ENCODE peak calls at places on chromosome 18, in five cellular contexts. One of them, this sample, is unnamed.

GRCh38 chr18:364221-364620 is 96.4 kb upstream of the THOC1 start:
- DNase-seq in GM23338: no peak
- DNase-seq in NCI-H446: no peak
- DNase-seq in T-helper 1 cell: no peak
- DNase-seq in bronchial epithelial cell: no peak
- DNase-seq in this sample: no peak

GRCh38 chr18:25517881-25518715 is 166.1 kb upstream of the ZNF521 start:
- DNase-seq in T-helper 1 cell: no peak
- DNase-seq in GM23338: no peak
- DNase-seq in bronchial epithelial cell: no peak
- DNase-seq in NCI-H446: no peak
- DNase-seq in this sample: no peak

GRCh38 chr18:69531973-69532372 is 131.3 kb downstream of the DOK6 start:
- DNase-seq in GM23338: no peak
- DNase-seq in bronchial epithelial cell: no peak
- DNase-seq in T-helper 1 cell: no peak
- DNase-seq in NCI-H446: no peak
- DNase-seq in this sample: no peak

GRCh38 chr18:2906522-2907458 is 60.0 kb downstream of the EMILIN2 start:
- DNase-seq in GM23338: peak
- DNase-seq in NCI-H446: no peak
- DNase-seq in bronchial epithelial cell: no peak
- DNase-seq in T-helper 1 cell: peak
- DNase-seq in this sample: peak

GRCh38 chr18:2529154-2529553 is 42.2 kb downstream of the METTL4 start:
- DNase-seq in T-helper 1 cell: no peak
- DNase-seq in NCI-H446: no peak
- DNase-seq in GM23338: peak
- DNase-seq in bronchial epithelial cell: no peak
- DNase-seq in this sample: no peak

GRCh38 chr18:23053756-23054457 is 81.4 kb upstream of the CABLES1 start:
- DNase-seq in GM23338: peak
- DNase-seq in NCI-H446: no peak
- DNase-seq in T-helper 1 cell: no peak
- DNase-seq in bronchial epithelial cell: no peak
- DNase-seq in this sample: no peak

GRCh38 chr18:46073474-46074331 is 1.6 kb upstream of the PSTPIP2 start:
- DNase-seq in T-helper 1 cell: peak
- DNase-seq in GM23338: peak
- DNase-seq in bronchial epithelial cell: peak
- DNase-seq in NCI-H446: peak
- DNase-seq in this sample: peak

GRCh38 chr18:48165104-48165866 is 234.8 kb upstream of the SMAD2 start:
- DNase-seq in bronchial epithelial cell: no peak
- DNase-seq in GM23338: no peak
- DNase-seq in NCI-H446: no peak
- DNase-seq in T-helper 1 cell: no peak
- DNase-seq in this sample: no peak

GRCh38 chr18:9333441-9334350 is 877 bp upstream of the TWSG1 start:
- DNase-seq in bronchial epithelial cell: peak
- DNase-seq in GM23338: peak
- DNase-seq in T-helper 1 cell: no peak
- DNase-seq in NCI-H446: no peak
- DNase-seq in this sample: no peak

GRCh38 chr18:63366991-63367240 is at the start of gene KDSR:
- DNase-seq in bronchial epithelial cell: no peak
- DNase-seq in T-helper 1 cell: no peak
- DNase-seq in GM23338: no peak
- DNase-seq in NCI-H446: no peak
- DNase-seq in this sample: no peak

GRCh38 chr18:77095356-77096030 is 37.1 kb downstream of the MBP start:
- DNase-seq in bronchial epithelial cell: no peak
- DNase-seq in NCI-H446: no peak
- DNase-seq in T-helper 1 cell: no peak
- DNase-seq in GM23338: no peak
- DNase-seq in this sample: no peak

GRCh38 chr18:75211721-75212625 is 1.4 kb downstream of the TSHZ1 start:
- DNase-seq in NCI-H446: no peak
- DNase-seq in T-helper 1 cell: peak
- DNase-seq in bronchial epithelial cell: no peak
- DNase-seq in GM23338: peak
- DNase-seq in this sample: no peak

GRCh38 chr18:36628435-36629094 is 200.2 kb downstream of the TPGS2 start:
- DNase-seq in bronchial epithelial cell: peak
- DNase-seq in T-helper 1 cell: no peak
- DNase-seq in NCI-H446: no peak
- DNase-seq in GM23338: no peak
- DNase-seq in this sample: no peak

GRCh38 chr18:70036771-70037452 is 89.2 kb upstream of the CD226 start:
- DNase-seq in GM23338: no peak
- DNase-seq in T-helper 1 cell: no peak
- DNase-seq in NCI-H446: no peak
- DNase-seq in bronchial epithelial cell: no peak
- DNase-seq in this sample: no peak

GRCh38 chr18:7711495-7711894 is 144.4 kb downstream of the PTPRM start:
- DNase-seq in GM23338: no peak
- DNase-seq in bronchial epithelial cell: no peak
- DNase-seq in NCI-H446: no peak
- DNase-seq in T-helper 1 cell: no peak
- DNase-seq in this sample: no peak

GRCh38 chr18:75223687-75224347 is 13.2 kb downstream of the TSHZ1 start:
- DNase-seq in NCI-H446: no peak
- DNase-seq in T-helper 1 cell: no peak
- DNase-seq in bronchial epithelial cell: no peak
- DNase-seq in GM23338: no peak
- DNase-seq in this sample: no peak

GRCh38 chr18:58682429-58683069 is 11.3 kb downstream of the MALT1 start:
- DNase-seq in GM23338: no peak
- DNase-seq in bronchial epithelial cell: peak
- DNase-seq in NCI-H446: peak
- DNase-seq in T-helper 1 cell: no peak
- DNase-seq in this sample: no peak

GRCh38 chr18:49476664-49477411 is 10.2 kb downstream of the C18orf32 start:
- DNase-seq in GM23338: peak
- DNase-seq in bronchial epithelial cell: peak
- DNase-seq in T-helper 1 cell: no peak
- DNase-seq in NCI-H446: no peak
- DNase-seq in this sample: no peak

GRCh38 chr18:30889582-30890301 is 152.8 kb downstream of the DSC3 start:
- DNase-seq in bronchial epithelial cell: peak
- DNase-seq in GM23338: peak
- DNase-seq in T-helper 1 cell: no peak
- DNase-seq in NCI-H446: peak
- DNase-seq in this sample: no peak

GRCh38 chr18:74281639-74282358 is 10.0 kb downstream of the CYB5A start:
- DNase-seq in T-helper 1 cell: no peak
- DNase-seq in GM23338: no peak
- DNase-seq in NCI-H446: no peak
- DNase-seq in bronchial epithelial cell: no peak
- DNase-seq in this sample: no peak

GRCh38 chr18:9366126-9366714 is 31.6 kb downstream of the TWSG1 start:
- DNase-seq in NCI-H446: no peak
- DNase-seq in T-helper 1 cell: no peak
- DNase-seq in bronchial epithelial cell: peak
- DNase-seq in GM23338: peak
- DNase-seq in this sample: no peak

GRCh38 chr18:70907673-70908072 is 618.8 kb downstream of the SOCS6 start:
- DNase-seq in NCI-H446: no peak
- DNase-seq in bronchial epithelial cell: no peak
- DNase-seq in GM23338: no peak
- DNase-seq in T-helper 1 cell: no peak
- DNase-seq in this sample: no peak

GRCh38 chr18:76444436-76445105 is 50.5 kb downstream of the ZNF516 start:
- DNase-seq in NCI-H446: no peak
- DNase-seq in bronchial epithelial cell: no peak
- DNase-seq in T-helper 1 cell: no peak
- DNase-seq in GM23338: no peak
- DNase-seq in this sample: no peak

GRCh38 chr18:77218642-77219041 is 31.0 kb upstream of the GALR1 start:
- DNase-seq in NCI-H446: no peak
- DNase-seq in T-helper 1 cell: no peak
- DNase-seq in GM23338: no peak
- DNase-seq in bronchial epithelial cell: no peak
- DNase-seq in this sample: no peak

GRCh38 chr18:42548493-42548892 is 567.0 kb downstream of the RIT2 start:
- DNase-seq in bronchial epithelial cell: no peak
- DNase-seq in GM23338: no peak
- DNase-seq in NCI-H446: no peak
- DNase-seq in T-helper 1 cell: no peak
- DNase-seq in this sample: no peak

GRCh38 chr18:48529796-48530195 is 9.0 kb upstream of the CTIF start:
- DNase-seq in NCI-H446: no peak
- DNase-seq in T-helper 1 cell: no peak
- DNase-seq in bronchial epithelial cell: peak
- DNase-seq in GM23338: no peak
- DNase-seq in this sample: no peak

GRCh38 chr18:52152036-52152435 is 188.0 kb upstream of the DCC start:
- DNase-seq in GM23338: no peak
- DNase-seq in NCI-H446: no peak
- DNase-seq in T-helper 1 cell: no peak
- DNase-seq in bronchial epithelial cell: no peak
- DNase-seq in this sample: no peak

GRCh38 chr18:43870626-43871025 is 593.3 kb upstream of the SYT4 start:
- DNase-seq in NCI-H446: no peak
- DNase-seq in T-helper 1 cell: no peak
- DNase-seq in bronchial epithelial cell: no peak
- DNase-seq in GM23338: no peak
- DNase-seq in this sample: no peak

GRCh38 chr18:54822872-54823845 is 5.1 kb upstream of the RAB27B start:
- DNase-seq in GM23338: no peak
- DNase-seq in T-helper 1 cell: no peak
- DNase-seq in NCI-H446: no peak
- DNase-seq in bronchial epithelial cell: peak
- DNase-seq in this sample: no peak

GRCh38 chr18:26008096-26008495 is 82.3 kb downstream of the SS18 start:
- DNase-seq in bronchial epithelial cell: peak
- DNase-seq in T-helper 1 cell: no peak
- DNase-seq in NCI-H446: no peak
- DNase-seq in GM23338: no peak
- DNase-seq in this sample: no peak